ENCODE peak calls at places on chromosome 14, in seven cellular contexts. D is PC-3, V is GM23338, P is HCT116, J is MM.1S, K is neural progenitor cell, G is SK-N-SH. A is an unnamed sample.

GRCh38 chr14:54229136-54229535 is 167.7 kb upstream of the CDKN3 start:
- DNase-seq in D (no peak), V (no peak), P (no peak), J (no peak), K (no peak), G (no peak), A (no peak)

GRCh38 chr14:50944647-50945413 is 547 bp upstream of the PYGL start:
- DNase-seq in D (peak), V (no peak), P (peak), J (no peak), K (no peak), G (no peak), A (no peak)

GRCh38 chr14:53209370-53209769 is 56.2 kb upstream of the DDHD1 start:
- DNase-seq in D (no peak), V (no peak), P (no peak), J (no peak), K (no peak), G (no peak), A (no peak)

GRCh38 chr14:101179691-101180211 is 276.2 kb upstream of the RTL1 start:
- DNase-seq in D (no peak), V (no peak), P (no peak), J (no peak), K (no peak), G (no peak), A (no peak)

GRCh38 chr14:33068626-33069025 is 129.9 kb downstream of the NPAS3 start:
- DNase-seq in D (peak), V (no peak), P (no peak), J (no peak), K (peak), G (no peak), A (no peak)

GRCh38 chr14:88919502-88919901 is 95.1 kb downstream of the TTC8 start:
- DNase-seq in D (peak), V (no peak), P (no peak), J (no peak), K (no peak), G (no peak), A (no peak)

GRCh38 chr14:50961606-50962259 is 17.4 kb upstream of the PYGL start:
- DNase-seq in D (peak), V (no peak), P (no peak), J (no peak), K (no peak), G (peak), A (no peak)

GRCh38 chr14:58643366-58643765 is 5.6 kb downstream of the DACT1 start:
- DNase-seq in D (no peak), V (no peak), P (no peak), J (no peak), K (no peak), G (peak), A (no peak)

GRCh38 chr14:52021971-52022600 is 32.7 kb downstream of the RTRAF start:
- DNase-seq in D (no peak), V (no peak), P (no peak), J (no peak), K (no peak), G (no peak), A (no peak)

GRCh38 chr14:36420288-36420687 is 99.7 kb downstream of the NKX2-1 start:
- DNase-seq in D (no peak), V (peak), P (no peak), J (no peak), K (peak), G (no peak), A (no peak)

GRCh38 chr14:72812292-72812851 is 81.5 kb downstream of the DPF3 start:
- DNase-seq in D (no peak), V (peak), P (no peak), J (no peak), K (peak), G (no peak), A (no peak)

GRCh38 chr14:61498811-61499210 is 177.4 kb downstream of the PRKCH start:
- DNase-seq in D (no peak), V (no peak), P (no peak), J (no peak), K (no peak), G (no peak), A (no peak)

GRCh38 chr14:42779024-42779423 is 1172.3 kb downstream of the LRFN5 start:
- DNase-seq in D (peak), V (no peak), P (no peak), J (peak), K (no peak), G (no peak), A (no peak)

GRCh38 chr14:94476018-94476417 is at the start of gene SERPINA9:
- DNase-seq in D (no peak), V (no peak), P (no peak), J (no peak), K (no peak), G (no peak), A (no peak)

GRCh38 chr14:94213021-94213420 is 38.9 kb downstream of the PPP4R4 start:
- DNase-seq in D (peak), V (no peak), P (no peak), J (no peak), K (no peak), G (no peak), A (no peak)

GRCh38 chr14:64294672-64295413 is 672 bp upstream of the ESR2 start:
- DNase-seq in D (peak), V (peak), P (peak), J (peak), K (peak), G (peak), A (peak)

GRCh38 chr14:105507247-105507646 is 16.2 kb downstream of the TEDC1 start:
- DNase-seq in D (no peak), V (no peak), P (no peak), J (no peak), K (no peak), G (no peak), A (no peak)

GRCh38 chr14:83473846-83474245 is 1940.2 kb upstream of the SEL1L start:
- DNase-seq in D (no peak), V (no peak), P (no peak), J (no peak), K (no peak), G (no peak), A (no peak)

GRCh38 chr14:105386581-105387529 is 11.5 kb upstream of the TEX22 start:
- DNase-seq in D (no peak), V (no peak), P (no peak), J (no peak), K (no peak), G (no peak), A (no peak)

GRCh38 chr14:104600141-104600643 is 4.4 kb downstream of the TMEM179 start:
- DNase-seq in D (no peak), V (no peak), P (no peak), J (no peak), K (peak), G (peak), A (no peak)

GRCh38 chr14:49553892-49554291 is 32.3 kb downstream of the RPS29 start:
- DNase-seq in D (no peak), V (peak), P (no peak), J (no peak), K (no peak), G (no peak), A (no peak)

GRCh38 chr14:58699656-58700055 is 61.9 kb downstream of the DACT1 start:
- DNase-seq in D (no peak), V (no peak), P (no peak), J (no peak), K (no peak), G (no peak), A (no peak)

GRCh38 chr14:62179367-62180018 is 417.3 kb downstream of the SNAPC1 start:
- DNase-seq in D (peak), V (peak), P (peak), J (peak), K (peak), G (peak), A (peak)

GRCh38 chr14:84003316-84003715 is 1526.6 kb upstream of the FLRT2 start:
- DNase-seq in D (no peak), V (no peak), P (no peak), J (no peak), K (no peak), G (no peak), A (no peak)

GRCh38 chr14:28142400-28143015 is 624.1 kb upstream of the FOXG1 start:
- DNase-seq in D (peak), V (peak), P (no peak), J (no peak), K (peak), G (peak), A (no peak)

GRCh38 chr14:68513838-68514610 is 278.8 kb downstream of the ZFP36L1 start:
- DNase-seq in D (no peak), V (no peak), P (no peak), J (no peak), K (no peak), G (no peak), A (peak)
- TF ChIP-seq EZH2phosphoT487 in D (no peak), V (no peak), P (no peak), J (no peak), K (no peak), G (no peak), A (no peak)

DNA sequence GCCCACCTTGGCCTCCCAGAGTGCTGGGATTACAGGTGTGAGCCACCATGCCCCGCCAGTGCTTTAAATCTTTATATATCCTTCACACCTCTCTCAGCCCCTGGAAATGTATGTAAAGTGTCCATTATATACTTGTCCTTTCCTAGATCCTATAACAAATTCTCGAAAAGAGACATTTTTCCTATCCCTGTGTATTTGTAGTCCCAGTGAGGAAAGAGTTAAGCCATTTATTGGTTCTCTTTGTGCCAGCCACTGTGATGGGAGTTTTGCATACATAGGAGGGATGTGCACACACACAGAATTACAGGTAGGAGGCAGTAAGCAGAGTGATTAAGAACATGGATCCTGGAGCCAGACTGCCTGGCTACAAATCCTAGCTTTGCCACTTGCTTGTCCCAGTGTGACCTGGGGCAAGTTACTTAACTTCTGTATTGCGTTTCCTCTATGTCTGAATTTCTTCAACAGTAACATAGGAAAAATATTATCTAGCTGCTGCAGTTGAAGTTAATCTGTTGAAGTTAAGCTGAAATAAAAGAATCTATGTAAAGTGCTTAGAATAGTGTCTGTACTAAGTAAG is 2.1 kb upstream of the RABGGTA start:
- DNase-seq in D (peak), V (peak), P (no peak), J (no peak), K (no peak), G (peak), A (peak)
- TF ChIP-seq CTCF in D (peak), V (peak), P (peak), J (peak), K (peak), G (no peak), A (peak)

GRCh38 chr14:20662968-20663731 is 21.2 kb upstream of the RNASE4 start:
- DNase-seq in D (peak), V (peak), P (peak), J (peak), K (peak), G (no peak), A (peak)
- H3K4me3 ChIP-seq in D (peak), V (peak), P (peak), J (peak), K (peak), G (peak), A (no peak)

GRCh38 chr14:31950760-31951637 is 126.1 kb upstream of the ARHGAP5 start:
- DNase-seq in D (peak), V (peak), P (no peak), J (no peak), K (peak), G (peak), A (no peak)
- TF ChIP-seq EZH2phosphoT487 in D (no peak), V (no peak), P (no peak), J (no peak), K (no peak), G (no peak), A (no peak)

GRCh38 chr14:79764288-79764687 is 447.0 kb downstream of the DIO2 start:
- DNase-seq in D (peak), V (no peak), P (no peak), J (no peak), K (no peak), G (no peak), A (no peak)

DNA sequence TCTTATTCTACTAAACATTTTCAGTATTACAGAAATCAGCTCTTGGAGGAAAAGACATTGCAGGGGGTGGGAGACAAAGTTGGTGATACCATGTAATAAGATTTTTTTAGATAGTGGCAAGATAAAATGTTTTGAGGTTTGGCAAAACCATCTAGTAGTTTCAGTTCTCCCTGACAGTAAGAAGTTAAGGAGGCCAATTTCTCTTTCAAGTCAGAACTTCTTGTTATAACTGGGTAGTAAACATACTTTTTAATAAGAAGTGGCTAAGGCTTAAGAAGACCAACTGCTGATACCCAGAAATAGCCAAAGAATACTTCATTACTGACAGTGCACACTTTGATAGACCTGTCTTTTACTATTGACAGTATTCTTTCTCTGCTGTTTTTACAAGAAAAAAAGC is 452.3 kb downstream of the DIO2 start:
- DNase-seq in D (no peak), V (no peak), P (no peak), J (peak), K (no peak), G (no peak), A (no peak)
- TF ChIP-seq CTCF in D (no peak), V (no peak), P (no peak), J (no peak), K (no peak), G (no peak), A (no peak)

GRCh38 chr14:35285168-35285990 is 6.8 kb upstream of the PSMA6 start:
- DNase-seq in D (peak), V (no peak), P (no peak), J (peak), K (no peak), G (no peak), A (peak)
- H3K4me3 ChIP-seq in D (no peak), V (no peak), P (no peak), J (peak), K (no peak), G (no peak), A (peak)

GRCh38 chr14:23481362-23481970 is 12.0 kb downstream of the NGDN start:
- DNase-seq in D (peak), V (peak), P (no peak), J (no peak), K (peak), G (no peak), A (no peak)
- TF ChIP-seq EZH2phosphoT487 in D (no peak), V (no peak), P (no peak), J (no peak), K (no peak), G (no peak), A (no peak)

GRCh38 chr14:99806841-99807240 is 13.6 kb downstream of the EML1 start:
- DNase-seq in D (no peak), V (no peak), P (no peak), J (no peak), K (no peak), G (no peak), A (no peak)

GRCh38 chr14:99808515-99808914 is 15.3 kb downstream of the EML1 start:
- DNase-seq in D (no peak), V (no peak), P (no peak), J (no peak), K (no peak), G (no peak), A (no peak)

GRCh38 chr14:99808133-99808505 is 14.9 kb downstream of the EML1 start:
- DNase-seq in D (no peak), V (no peak), P (no peak), J (no peak), K (no peak), G (no peak), A (no peak)

GRCh38 chr14:99806040-99806439 is 12.8 kb downstream of the EML1 start:
- DNase-seq in D (no peak), V (no peak), P (no peak), J (no peak), K (no peak), G (no peak), A (no peak)

GRCh38 chr14:99807413-99808132 is 14.4 kb downstream of the EML1 start:
- DNase-seq in D (peak), V (peak), P (no peak), J (no peak), K (peak), G (no peak), A (no peak)
- TF ChIP-seq CTCF in D (no peak), V (no peak), P (peak), J (no peak), K (peak), G (peak), A (no peak)

DNA sequence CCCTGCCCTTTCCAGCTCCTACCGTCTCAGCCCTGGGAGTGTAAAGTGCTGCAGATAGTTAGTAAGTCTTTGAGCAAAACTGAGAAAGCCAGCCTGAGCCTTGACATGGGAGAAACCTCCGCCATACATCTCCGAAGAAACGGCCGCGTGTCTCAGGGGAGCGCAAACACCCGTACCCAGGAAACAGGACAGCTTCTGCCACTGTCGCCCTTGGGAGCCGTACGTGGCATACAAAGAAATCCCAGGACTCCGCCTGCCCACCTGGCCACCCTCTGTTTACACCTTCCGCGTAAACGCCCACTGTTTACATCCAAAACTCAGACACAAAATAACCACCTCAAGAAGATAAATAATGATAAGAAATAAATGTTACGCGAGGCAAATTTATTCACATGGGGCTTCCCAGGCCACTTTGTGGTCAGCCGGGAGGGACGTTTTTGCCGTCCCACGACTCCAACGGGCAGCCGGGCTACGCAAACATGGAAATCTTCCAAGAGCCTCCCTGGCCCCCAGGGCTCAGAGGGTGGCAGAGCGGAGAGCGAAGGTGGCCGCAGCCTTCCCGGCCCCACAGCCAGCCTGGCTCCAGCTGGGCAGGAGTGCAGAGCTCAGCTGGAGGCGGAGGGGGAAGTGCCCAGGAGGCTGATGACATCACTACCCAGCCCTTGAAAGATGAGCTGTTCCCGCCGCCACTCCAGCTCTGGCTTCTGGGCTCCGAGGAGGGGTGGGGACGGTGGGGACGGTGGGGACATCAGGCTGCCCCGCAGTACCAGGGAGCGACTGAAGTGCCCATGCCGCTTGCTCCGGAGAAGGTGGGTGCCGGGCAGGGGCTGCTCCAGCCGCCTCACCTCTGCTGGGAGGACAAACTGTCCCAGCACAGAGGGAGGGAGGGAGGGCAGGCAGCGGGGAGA is at the start of gene BDKRB2:
- DNase-seq in D (peak), V (peak), P (peak), J (no peak), K (peak), G (peak), A (no peak)
- H3K4me3 ChIP-seq in D (peak), V (peak), P (peak), J (no peak), K (peak), G (peak), A (no peak)

A was measured in OCI-LY7.